ENCODE peak calls at places on chromosomes 7 and 10, in six cellular contexts. N, X, I, K, D and A are unnamed samples.

GRCh38 chr10:5533098-5533731 is 8.5 kb downstream of the CALML3 start:
- DNase-seq in N (no peak), X (no peak), I (no peak), K (no peak), D (no peak), A (no peak)

GRCh38 chr10:82953909-82954308 is 1078.9 kb downstream of the NRG3 start:
- DNase-seq in N (no peak), X (no peak), I (peak), K (no peak), D (no peak), A (no peak)

GRCh38 chr7:82274681-82275080 is 168.9 kb downstream of the CACNA2D1 start:
- DNase-seq in N (no peak), X (no peak), I (no peak), K (no peak), D (no peak), A (no peak)

GRCh38 chr7:142800699-142801260 is 30.0 kb downstream of the PRSS2 start:
- DNase-seq in N (no peak), X (no peak), I (no peak), K (no peak), D (no peak), A (no peak)

GRCh38 chr10:130072247-130072646 is 38.4 kb downstream of the C10orf143 start:
- DNase-seq in N (no peak), X (no peak), I (no peak), K (no peak), D (no peak), A (no peak)

GRCh38 chr7:152856351-152856750 is 96.8 kb downstream of the ACTR3B start:
- DNase-seq in N (no peak), X (no peak), I (no peak), K (no peak), D (no peak), A (no peak)

GRCh38 chr10:81917666-81918065 is 42.7 kb downstream of the NRG3 start:
- DNase-seq in N (no peak), X (no peak), I (no peak), K (no peak), D (no peak), A (no peak)

GRCh38 chr10:72720814-72721665 is 29.1 kb downstream of the MCU start:
- DNase-seq in N (no peak), X (no peak), I (no peak), K (no peak), D (no peak), A (no peak)

GRCh38 chr10:117677239-117677638 is 134.7 kb downstream of the EMX2 start:
- DNase-seq in N (no peak), X (no peak), I (peak), K (no peak), D (no peak), A (no peak)

GRCh38 chr10:115026041-115026779 is 67.0 kb upstream of the ATRNL1 start:
- DNase-seq in N (no peak), X (peak), I (peak), K (no peak), D (no peak), A (no peak)

GRCh38 chr10:87675396-87676376 is 16.0 kb downstream of the PAPSS2 start:
- DNase-seq in N (no peak), X (no peak), I (peak), K (no peak), D (no peak), A (no peak)

GRCh38 chr10:57898231-57898630 is 369.5 kb downstream of the IPMK start:
- DNase-seq in N (no peak), X (peak), I (peak), K (no peak), D (peak), A (no peak)

GRCh38 chr10:63681965-63682704 is 160.9 kb downstream of the REEP3 start:
- DNase-seq in N (no peak), X (no peak), I (no peak), K (peak), D (peak), A (no peak)

GRCh38 chr10:70562036-70562710 is 40.4 kb downstream of the PRF1 start:
- DNase-seq in N (no peak), X (no peak), I (no peak), K (no peak), D (no peak), A (no peak)

GRCh38 chr10:62437696-62438095 is 63.5 kb downstream of the ZNF365 start:
- DNase-seq in N (no peak), X (peak), I (peak), K (peak), D (peak), A (peak)

GRCh38 chr10:10782603-10783002 is 235.1 kb upstream of the CELF2 start:
- DNase-seq in N (no peak), X (no peak), I (no peak), K (no peak), D (no peak), A (no peak)

GRCh38 chr10:125982256-125982948 is 86.0 kb downstream of the FANK1 start:
- DNase-seq in N (no peak), X (peak), I (peak), K (peak), D (peak), A (no peak)

GRCh38 chr7:74455933-74456332 is 2.2 kb downstream of the GTF2IRD1 start:
- DNase-seq in N (no peak), X (no peak), I (no peak), K (no peak), D (no peak), A (no peak)

GRCh38 chr7:153524070-153524601 is 528.1 kb upstream of the DPP6 start:
- DNase-seq in N (no peak), X (no peak), I (no peak), K (no peak), D (no peak), A (no peak)